ENCODE peak calls at places on chromosomes 2 and 18, in four cellular contexts. D, C, I and K are unnamed samples.
A peak's percentile ranks its signal among the peaks of the same experiment; 100 is the strongest.

GRCh38 chr2:159446817-159447216 is 160.3 kb upstream of the WDSUB1 start:
- DNase-seq in D (no peak), C (no peak), I (no peak), K (no peak)

GRCh38 chr2:47070155-47070919 is 84.8 kb downstream of the STPG4 start:
- DNase-seq in D (no peak), C (no peak), I (peak; percentile 74), K (peak; percentile 74)

GRCh38 chr2:240452471-240453256 is 17.2 kb downstream of the GPC1 start:
- DNase-seq in D (no peak), C (peak; percentile 94), I (peak; percentile 72), K (peak; percentile 36)

GRCh38 chr2:188631037-188631794 is 339.5 kb downstream of the GULP1 start:
- DNase-seq in D (no peak), C (no peak), I (no peak), K (no peak)

GRCh38 chr2:70214958-70215357 is 24.1 kb upstream of the C2orf42 start:
- DNase-seq in D (peak; percentile 90), C (peak; percentile 78), I (peak; percentile 85), K (peak; percentile 94)

GRCh38 chr2:46813046-46813445 is 102.6 kb downstream of the MCFD2 start:
- DNase-seq in D (no peak), C (no peak), I (no peak), K (peak; percentile 76)

GRCh38 chr2:64214281-64215115 is 70.3 kb upstream of the PELI1 start:
- DNase-seq in D (no peak), C (no peak), I (no peak), K (no peak)

GRCh38 chr18:25463726-25464125 is 111.8 kb upstream of the ZNF521 start:
- DNase-seq in D (no peak), C (no peak), I (no peak), K (no peak)

GRCh38 chr2:118190365-118190916 is 102.2 kb downstream of the INSIG2 start:
- DNase-seq in D (no peak), C (no peak), I (no peak), K (no peak)

GRCh38 chr2:197647961-197648690 is 27.3 kb downstream of the RFTN2 start:
- DNase-seq in D (peak; percentile 31), C (peak; percentile 30), I (no peak), K (peak; percentile 40)

GRCh38 chr18:43932140-43932539 is 654.9 kb upstream of the SYT4 start:
- DNase-seq in D (no peak), C (no peak), I (no peak), K (no peak)

GRCh38 chr2:10753156-10753555 is 31.7 kb downstream of the ATP6V1C2 start:
- DNase-seq in D (no peak), C (no peak), I (no peak), K (no peak)

GRCh38 chr2:238863749-238864206 is 15.9 kb downstream of the TWIST2 start:
- DNase-seq in D (no peak), C (no peak), I (no peak), K (no peak)

GRCh38 chr2:129711816-129712420 is 267.5 kb upstream of the RAB6C start:
- DNase-seq in D (no peak), C (peak; percentile 7), I (no peak), K (no peak)

GRCh38 chr2:204051476-204051875 is 114.9 kb downstream of the ICOS start:
- DNase-seq in D (no peak), C (no peak), I (no peak), K (no peak)

GRCh38 chr2:24409166-24409565 is 48.8 kb upstream of the ITSN2 start:
- DNase-seq in D (no peak), C (no peak), I (no peak), K (no peak)

GRCh38 chr18:8423051-8423558 is 186.1 kb upstream of the RAB12 start:
- DNase-seq in D (peak; percentile 12), C (peak; percentile 77), I (peak; percentile 75), K (peak; percentile 52)

GRCh38 chr2:224520064-224520463 is 65.1 kb downstream of the CUL3 start:
- DNase-seq in D (peak; percentile 32), C (peak; percentile 22), I (peak; percentile 60), K (peak; percentile 74)

GRCh38 chr2:118197011-118197695 is 108.9 kb downstream of the INSIG2 start:
- DNase-seq in D (no peak), C (peak; percentile 31), I (peak; percentile 8), K (peak; percentile 10)

GRCh38 chr2:36455788-36456187 is 100.2 kb downstream of the CRIM1 start:
- DNase-seq in D (peak; percentile 39), C (peak; percentile 42), I (peak; percentile 69), K (peak; percentile 69)

GRCh38 chr2:98508690-98509054 is 64.0 kb downstream of the INPP4A start:
- DNase-seq in D (no peak), C (no peak), I (no peak), K (no peak)